ENCODE peak calls at places on chromosome 21, in ten cellular contexts. A, L, T, I, E, Q, N, V, B and D are unnamed samples.
A peak's percentile ranks its signal among the peaks of the same experiment; 100 is the strongest.

GRCh38 chr21:38156200-38156599 is 100.6 kb upstream of the KCNJ15 start:
- DNase-seq in A (no peak), L (no peak), T (no peak), I (no peak), E (no peak), Q (no peak), N (no peak), V (no peak), B (no peak), D (no peak)

GRCh38 chr21:46552274-46552673 is 52.6 kb downstream of the S100B start:
- DNase-seq in A (no peak), L (no peak), T (no peak), I (no peak), E (no peak), Q (no peak), N (no peak), V (no peak), B (no peak), D (no peak)

GRCh38 chr21:32136546-32136945 is 142.3 kb downstream of the MIS18A start:
- DNase-seq in A (no peak), L (no peak), T (no peak), I (no peak), E (no peak), Q (no peak), N (no peak), V (no peak), B (no peak), D (no peak)

GRCh38 chr21:46181953-46182547 is 2.2 kb downstream of the SPATC1L start:
- DNase-seq in A (no peak), L (no peak), T (no peak), I (peak; percentile 11), E (no peak), Q (no peak), N (no peak), V (no peak), B (no peak), D (no peak)

GRCh38 chr21:21175798-21176334 is 177.7 kb downstream of the NCAM2 start:
- DNase-seq in A (no peak), L (no peak), T (no peak), I (no peak), E (peak; percentile 20), Q (no peak), N (no peak), V (no peak), B (no peak), D (no peak)

GRCh38 chr21:35509004-35509704 is 460.1 kb upstream of the RUNX1 start:
- DNase-seq in A (no peak), L (no peak), T (no peak), I (no peak), E (no peak), Q (no peak), N (no peak), V (peak; percentile 35), B (no peak), D (no peak)

GRCh38 chr21:35400233-35400939 is 351.3 kb upstream of the RUNX1 start:
- DNase-seq in A (no peak), L (peak; percentile 67), T (peak; percentile 59), I (no peak), E (peak; percentile 89), Q (peak; percentile 11), N (peak; percentile 8), V (no peak), B (peak; percentile 86), D (no peak)

GRCh38 chr21:34916446-34916845 is 132.7 kb downstream of the RUNX1 start:
- DNase-seq in A (no peak), L (peak; percentile 86), T (no peak), I (no peak), E (no peak), Q (peak; percentile 38), N (no peak), V (no peak), B (no peak), D (no peak)

DNA sequence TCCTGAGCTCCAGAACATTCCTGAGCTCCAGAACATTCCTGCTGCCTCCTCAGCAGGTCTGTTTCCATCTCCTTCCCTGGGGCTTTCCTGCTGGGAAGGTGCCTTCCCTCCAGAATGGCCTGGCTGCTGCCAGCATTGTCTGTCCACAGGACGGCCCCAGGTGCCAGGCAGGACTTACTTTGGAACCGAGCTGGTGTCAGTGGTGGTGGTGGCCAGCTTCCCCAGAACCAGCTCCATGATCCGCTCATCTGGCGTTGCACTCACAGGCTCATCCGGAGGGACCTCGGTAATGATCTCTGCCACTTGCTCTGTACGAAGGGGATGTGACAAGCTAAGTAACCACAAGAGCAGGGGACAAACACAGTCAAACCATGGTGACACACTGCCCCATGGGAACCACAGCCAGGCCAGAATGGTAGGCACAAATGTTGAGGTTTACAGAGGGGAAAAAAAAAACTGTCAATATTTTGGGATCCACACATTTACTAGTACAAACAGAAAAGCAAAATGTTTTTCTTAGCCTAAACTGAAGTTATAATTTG is 41.3 kb downstream of the PRDM15 start:
- DNase-seq in A (no peak), L (no peak), T (no peak), I (no peak), E (no peak), Q (no peak), N (no peak), V (no peak), B (peak; percentile 50), D (no peak)
- H3K9me3 ChIP-seq in A (peaks cover 9% of the 10 kb centered on the region), L (no peaks in the 10 kb centered on the region), T (peaks cover 15% of the 10 kb centered on the region), I (no peaks in the 10 kb centered on the region), E (no peaks in the 10 kb centered on the region), Q (no peaks in the 10 kb centered on the region), N (no peaks in the 10 kb centered on the region), V (no peaks in the 10 kb centered on the region), B (peaks cover 6% of the 10 kb centered on the region), D (peaks cover 10% of the 10 kb centered on the region)

GRCh38 chr21:36692125-36692843 is 6.6 kb upstream of the SIM2 start:
- DNase-seq in A (no peak), L (no peak), T (no peak), I (no peak), E (no peak), Q (no peak), N (no peak), V (no peak), B (no peak), D (no peak)

GRCh38 chr21:36694593-36695282 is 4.2 kb upstream of the SIM2 start:
- DNase-seq in A (no peak), L (no peak), T (no peak), I (no peak), E (no peak), Q (no peak), N (no peak), V (no peak), B (no peak), D (no peak)

GRCh38 chr21:36692844-36693143 is 6.1 kb upstream of the SIM2 start:
- DNase-seq in A (no peak), L (no peak), T (no peak), I (no peak), E (no peak), Q (no peak), N (no peak), V (no peak), B (no peak), D (no peak)

GRCh38 chr21:36694041-36694515 is 4.8 kb upstream of the SIM2 start:
- DNase-seq in A (no peak), L (peak; percentile 65), T (no peak), I (no peak), E (no peak), Q (no peak), N (no peak), V (no peak), B (no peak), D (no peak)

DNA sequence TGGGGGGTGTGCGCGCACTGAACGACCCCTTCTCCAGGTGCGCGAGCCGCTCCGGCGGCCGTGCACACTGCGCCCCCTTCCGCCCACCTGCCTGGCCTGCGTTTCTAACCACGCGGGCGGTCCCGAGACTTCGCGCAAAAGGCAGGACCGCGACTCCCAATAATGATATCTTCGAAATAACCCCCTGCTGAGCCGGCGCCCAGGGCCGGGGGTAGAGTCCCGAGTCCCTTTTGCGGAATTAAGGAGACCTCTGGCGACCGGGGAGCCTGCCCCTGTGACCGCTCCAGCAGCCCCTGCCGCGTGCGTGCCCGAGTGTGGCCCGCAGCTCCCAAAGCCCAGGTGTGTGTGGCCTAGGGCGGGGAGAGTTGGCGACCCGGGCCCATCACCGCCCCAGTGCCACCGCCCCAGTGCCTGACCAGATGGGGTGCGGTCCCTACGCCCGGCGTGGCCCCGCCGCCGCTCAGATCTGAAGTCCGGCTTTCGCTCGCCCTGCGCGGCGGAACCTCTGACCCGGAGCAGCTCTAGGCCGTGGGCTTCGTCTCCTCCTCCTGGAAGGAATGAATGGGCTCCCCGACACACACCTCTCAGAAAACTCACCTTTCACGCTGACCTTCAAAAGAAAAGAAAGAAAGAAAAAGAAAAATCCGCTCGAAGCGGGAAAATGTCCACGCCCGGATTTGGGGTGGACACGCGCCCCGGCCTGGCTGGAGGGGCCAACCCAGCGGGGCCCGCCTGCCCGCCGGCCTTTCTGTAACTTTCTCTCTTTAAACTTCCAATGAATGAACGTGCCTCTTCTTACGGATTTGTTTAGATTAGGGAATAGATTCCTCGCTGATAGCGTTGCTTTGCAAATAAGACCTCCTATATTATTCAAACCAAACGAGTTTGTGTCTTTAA is 5.5 kb upstream of the SIM2 start:
- DNase-seq in A (no peak), L (no peak), T (no peak), I (no peak), E (no peak), Q (no peak), N (no peak), V (no peak), B (no peak), D (no peak)
- H3K9me3 ChIP-seq in A (no peaks in the 10 kb centered on the region), L (peaks cover 20% of the 10 kb centered on the region), T (peaks cover 3% of the 10 kb centered on the region), I (no peaks in the 10 kb centered on the region), E (no peaks in the 10 kb centered on the region), Q (peaks cover 30% of the 10 kb centered on the region), N (no peaks in the 10 kb centered on the region), V (peaks cover 5% of the 10 kb centered on the region), B (no peaks in the 10 kb centered on the region), D (no peaks in the 10 kb centered on the region)

GRCh38 chr21:33893917-33894316 is 21.7 kb downstream of the ATP5PO start:
- DNase-seq in A (no peak), L (no peak), T (no peak), I (no peak), E (no peak), Q (no peak), N (no peak), V (no peak), B (no peak), D (no peak)

GRCh38 chr21:33895356-33895755 is 20.2 kb downstream of the ATP5PO start:
- DNase-seq in A (no peak), L (no peak), T (no peak), I (no peak), E (no peak), Q (no peak), N (no peak), V (no peak), B (no peak), D (no peak)

GRCh38 chr21:33890187-33890586 is 25.4 kb downstream of the ATP5PO start:
- DNase-seq in A (no peak), L (no peak), T (no peak), I (no peak), E (no peak), Q (no peak), N (no peak), V (no peak), B (no peak), D (no peak)

GRCh38 chr21:33894736-33895288 is 20.8 kb downstream of the ATP5PO start:
- DNase-seq in A (peak; percentile 75), L (peak; percentile 89), T (peak; percentile 92), I (peak; percentile 73), E (peak; percentile 82), Q (peak; percentile 75), N (no peak), V (peak; percentile 79), B (peak; percentile 62), D (peak; percentile 50)

DNA sequence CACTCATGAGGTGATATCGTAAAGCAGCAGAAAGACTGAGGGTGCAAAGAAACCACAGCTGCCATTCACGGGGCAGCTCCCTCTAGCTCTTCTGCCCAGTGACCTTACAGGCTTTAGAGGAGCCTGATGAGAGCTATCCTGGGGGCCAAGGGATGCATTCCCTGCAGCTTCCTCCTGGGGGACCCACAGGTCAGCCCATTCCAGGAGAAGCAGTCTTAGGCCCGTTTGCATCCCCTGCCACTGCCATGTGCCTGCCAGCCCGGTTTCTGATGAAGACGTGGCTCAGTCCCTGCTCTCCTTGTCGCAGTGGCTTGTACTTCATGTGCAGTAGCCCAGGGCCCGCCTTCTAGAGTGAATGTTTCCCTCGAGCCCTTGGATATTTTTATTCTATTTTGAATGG is 22.8 kb downstream of the ATP5PO start:
- DNase-seq in A (no peak), L (no peak), T (peak; percentile 64), I (no peak), E (no peak), Q (no peak), N (no peak), V (no peak), B (peak; percentile 9), D (no peak)
- H3K9me3 ChIP-seq in A (no peaks in the 10 kb centered on the region), L (no peaks in the 10 kb centered on the region), T (no peaks in the 10 kb centered on the region), I (no peaks in the 10 kb centered on the region), E (no peaks in the 10 kb centered on the region), Q (no peaks in the 10 kb centered on the region), N (no peaks in the 10 kb centered on the region), V (no peaks in the 10 kb centered on the region), B (no peaks in the 10 kb centered on the region), D (no peaks in the 10 kb centered on the region)

GRCh38 chr21:44644878-44645277 is 1.3 kb upstream of the KRTAP10-11 start:
- DNase-seq in A (no peak), L (no peak), T (no peak), I (no peak), E (no peak), Q (no peak), N (no peak), V (no peak), B (no peak), D (no peak)
- H3K9me3 ChIP-seq in A (no peaks in the 10 kb centered on the region), L (peaks cover 10% of the 10 kb centered on the region), T (peaks cover 27% of the 10 kb centered on the region), I (no peaks in the 10 kb centered on the region), E (no peaks in the 10 kb centered on the region), Q (peaks cover 43% of the 10 kb centered on the region), N (no peaks in the 10 kb centered on the region), V (peaks cover 17% of the 10 kb centered on the region), B (peaks cover 7% of the 10 kb centered on the region), D (no peaks in the 10 kb centered on the region)